ENCODE peak calls at places on chromosomes 4 and X, in seven cellular contexts. E is endothelial cell of umbilical vein, P is ovary, G is IMR-90, I is HepG2, J is transverse colon, L is heart left ventricle. C is an unnamed sample.

GRCh38 chr4:69522554-69522953 is 26.8 kb upstream of the UGT2B4 start:
- DNase-seq in E (no peak), P (no peak), G (no peak), I (no peak), J (no peak), L (no peak), C (no peak)

GRCh38 chr4:127134490-127134889 is 498.3 kb upstream of the INTU start:
- DNase-seq in E (no peak), P (no peak), G (no peak), I (no peak), J (no peak), L (no peak), C (no peak)

GRCh38 chr4:163523791-163524365 is 29.4 kb downstream of the TMA16 start:
- DNase-seq in E (no peak), P (no peak), G (no peak), I (no peak), J (no peak), L (no peak), C (no peak)

GRCh38 chr4:6267573-6267972 is 2.1 kb upstream of the WFS1 start:
- DNase-seq in E (no peak), P (no peak), G (no peak), I (peak; percentile 45), J (no peak), L (no peak), C (no peak)

GRCh38 chr4:143406523-143406922 is 69.8 kb downstream of the GAB1 start:
- DNase-seq in E (peak; percentile 94), P (peak; percentile 45), G (no peak), I (peak; percentile 4), J (peak; percentile 45), L (peak; percentile 58), C (no peak)

GRCh38 chr4:152700151-152700550 is 20.4 kb upstream of the TMEM154 start:
- DNase-seq in E (no peak), P (no peak), G (no peak), I (no peak), J (no peak), L (no peak), C (no peak)

GRCh38 chr4:176358083-176358469 is 38.3 kb downstream of the SPCS3 start:
- DNase-seq in E (no peak), P (no peak), G (no peak), I (no peak), J (no peak), L (no peak), C (no peak)

GRCh38 chrX:115367455-115367854 is 77.9 kb downstream of the LUZP4 start:
- DNase-seq in E (peak; percentile 83), P (no peak), G (peak; percentile 56), I (no peak), J (no peak), L (no peak), C (no peak)

GRCh38 chr4:19927381-19927780 is 324.3 kb upstream of the SLIT2 start:
- DNase-seq in E (no peak), P (no peak), G (peak; percentile 34), I (no peak), J (no peak), L (no peak), C (no peak)

GRCh38 chr4:124948976-124949597 is 236.6 kb upstream of the ANKRD50 start:
- DNase-seq in E (peak; percentile 80), P (no peak), G (peak; percentile 65), I (no peak), J (no peak), L (no peak), C (no peak)

GRCh38 chrX:111041018-111041462 is 55.0 kb upstream of the PAK3 start:
- DNase-seq in E (no peak), P (no peak), G (peak; percentile 90), I (peak; percentile 9), J (no peak), L (no peak), C (no peak)

GRCh38 chr4:173360587-173361221 is 10.1 kb upstream of the SAP30 start:
- DNase-seq in E (peak; percentile 12), P (no peak), G (peak; percentile 25), I (no peak), J (no peak), L (no peak), C (no peak)

GRCh38 chrX:68985135-68985725 is 156.4 kb downstream of the EFNB1 start:
- DNase-seq in E (no peak), P (no peak), G (no peak), I (no peak), J (no peak), L (no peak), C (no peak)

GRCh38 chr4:68218044-68218443 is 27.4 kb downstream of the TMPRSS11B start:
- DNase-seq in E (no peak), P (no peak), G (no peak), I (no peak), J (no peak), L (no peak), C (no peak)

DNA sequence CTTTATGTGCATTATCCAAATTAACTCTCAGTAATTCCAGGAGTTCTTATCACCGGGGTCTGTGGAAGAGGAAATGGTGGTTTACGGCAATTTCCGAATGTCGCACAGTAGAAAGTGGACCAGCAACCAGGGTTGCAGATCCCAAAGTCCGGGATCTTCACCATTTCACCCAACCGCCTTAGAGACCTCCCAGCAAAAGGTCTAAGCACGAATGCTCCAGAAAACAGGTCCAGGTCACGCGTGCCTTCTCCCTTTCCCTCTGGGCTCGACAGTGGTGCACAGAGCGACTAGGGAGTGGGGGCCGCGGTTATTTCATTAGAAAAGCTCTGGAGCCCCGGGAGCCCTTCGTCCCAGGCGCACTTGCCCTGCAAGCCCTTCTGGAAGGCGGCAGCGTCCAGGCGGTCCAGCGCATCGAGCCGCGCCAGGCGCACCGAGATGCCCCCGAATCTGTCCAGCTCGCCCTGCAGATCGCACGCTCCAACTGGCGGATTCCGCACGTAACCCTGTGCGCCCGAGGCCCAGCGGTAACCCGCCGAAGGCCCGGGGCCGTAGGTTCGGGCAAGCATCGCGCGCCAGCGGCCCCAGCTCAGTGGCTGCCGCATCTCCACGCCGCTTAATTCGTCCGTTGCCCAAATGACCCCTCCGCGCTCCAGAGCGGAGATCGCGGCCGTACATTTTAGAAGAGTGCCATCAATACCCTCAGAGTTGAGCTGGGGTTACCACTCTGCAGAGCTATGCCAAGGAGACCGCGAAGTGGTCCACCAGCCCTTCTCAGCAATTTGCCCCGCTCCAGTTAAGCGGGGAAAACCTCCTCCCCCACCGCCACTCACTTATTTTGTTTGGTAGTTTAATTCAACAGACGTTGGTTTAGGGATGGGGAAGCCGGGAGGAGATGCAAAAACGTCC is at the start of gene NUDT6:
- DNase-seq in E (peak; percentile 70), P (peak; percentile 49), G (peak; percentile 69), I (peak; percentile 51), J (peak; percentile 61), L (peak; percentile 70), C (no peak)
- TF ChIP-seq POLR2A in E (peak; percentile 76), P (no peak), G (no peak), I (peak; percentile 77), J (no peak), L (no peak), C (no peak)

GRCh38 chrX:40938418-40938817 is 146.8 kb upstream of the USP9X start:
- DNase-seq in E (no peak), P (no peak), G (peak; percentile 46), I (no peak), J (no peak), L (no peak), C (no peak)

GRCh38 chrX:40928076-40928475 is 157.2 kb upstream of the USP9X start:
- DNase-seq in E (no peak), P (no peak), G (no peak), I (no peak), J (no peak), L (no peak), C (no peak)

GRCh38 chrX:40936827-40937226 is 148.4 kb upstream of the USP9X start:
- DNase-seq in E (no peak), P (no peak), G (no peak), I (no peak), J (no peak), L (no peak), C (no peak)

GRCh38 chrX:40931921-40932320 is 153.3 kb upstream of the USP9X start:
- DNase-seq in E (no peak), P (no peak), G (no peak), I (no peak), J (no peak), L (no peak), C (no peak)

GRCh38 chrX:40933132-40934078 is 151.8 kb upstream of the USP9X start:
- DNase-seq in E (peak; percentile 82), P (no peak), G (peak; percentile 65), I (no peak), J (no peak), L (no peak), C (no peak)
- H3K4me3 ChIP-seq in E (no peak overlapping the region), P (peak overlapping the region; percentile 12), G (peak overlapping the region; percentile 35), I (no peak overlapping the region), J (no peak overlapping the region), L (no peak overlapping the region), C (peak overlapping the region; percentile 39)

DNA sequence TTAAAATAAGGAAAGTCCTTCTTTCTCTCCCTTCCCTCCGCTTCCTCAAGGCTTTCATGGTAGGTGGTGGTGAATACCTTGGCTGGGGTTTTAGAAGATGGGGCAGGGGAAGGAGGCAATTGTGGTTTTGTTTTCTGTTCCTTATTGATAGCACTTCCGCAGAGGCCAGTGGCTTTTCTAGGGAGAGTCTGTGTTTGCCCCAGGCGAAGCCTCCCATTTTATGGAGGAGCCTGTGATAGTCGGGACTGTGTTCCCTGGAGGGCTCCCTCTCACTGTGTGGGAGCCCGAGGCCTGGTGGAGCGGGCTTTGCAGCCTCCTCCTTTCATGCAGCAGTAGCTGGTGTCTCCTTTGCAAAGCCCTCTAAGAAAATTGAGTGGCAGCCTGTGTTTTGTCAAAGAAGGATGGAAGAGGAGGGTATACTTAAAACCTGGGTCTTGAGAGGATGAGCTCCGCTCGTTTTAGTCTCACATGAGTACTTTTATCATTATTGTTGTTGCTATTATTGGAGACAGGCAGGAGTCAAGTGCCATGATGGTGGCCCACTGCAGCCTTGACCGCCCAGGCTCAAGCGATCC is 29.8 kb upstream of the STOX2 start:
- DNase-seq in E (no peak), P (no peak), G (no peak), I (no peak), J (no peak), L (no peak), C (no peak)
- H3K27ac ChIP-seq in E (no peak overlapping the region), P (peak overlapping the region; percentile 77), G (no peak overlapping the region), I (no peak overlapping the region), J (peak overlapping the region; percentile 59), L (peak overlapping the region; percentile 85), C (no peak overlapping the region)

GRCh38 chr4:24912252-24913098 is at the start of gene CCDC149:
- DNase-seq in E (peak; percentile 43), P (peak; percentile 64), G (peak; percentile 57), I (peak; percentile 13), J (peak; percentile 78), L (peak; percentile 77), C (peak; percentile 64)
- TF ChIP-seq POLR2A in E (no peak), P (no peak), G (peak; percentile 58), I (no peak), J (peak; percentile 46), L (peak; percentile 32), C (peak; percentile 37)

GRCh38 chr4:80070880-80071620 is 2.0 kb downstream of the ANTXR2 start:
- DNase-seq in E (peak; percentile 13), P (no peak), G (peak; percentile 55), I (peak; percentile 34), J (no peak), L (no peak), C (no peak)
- H3K4me3 ChIP-seq in E (no peak overlapping the region), P (peak overlapping the region; percentile 93), G (peak overlapping the region; percentile 85), I (peak overlapping the region; percentile 85), J (peak overlapping the region; percentile 84), L (peak overlapping the region; percentile 68), C (peak overlapping the region; percentile 99)

DNA sequence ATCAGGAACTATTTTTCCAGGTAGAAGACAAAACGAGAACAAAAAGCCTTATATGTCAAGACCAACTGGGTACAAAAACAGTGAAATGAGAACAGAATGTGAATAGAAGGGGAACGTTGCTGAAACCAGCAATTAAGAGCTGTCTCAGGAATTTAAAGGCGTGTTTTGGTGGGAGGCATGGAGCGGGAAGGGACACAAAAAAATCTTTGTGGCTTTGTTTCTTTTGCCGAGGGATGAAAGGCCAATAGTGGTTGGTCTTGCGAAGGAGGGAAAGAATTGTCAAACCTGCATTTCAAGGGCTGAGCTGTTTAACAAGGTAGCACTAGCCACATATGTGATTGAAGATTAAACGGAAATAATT is 103.8 kb downstream of the USP46 start:
- DNase-seq in E (no peak), P (no peak), G (no peak), I (no peak), J (no peak), L (no peak), C (no peak)
- H3K27ac ChIP-seq in E (no peak overlapping the region), P (no peak overlapping the region), G (no peak overlapping the region), I (no peak overlapping the region), J (no peak overlapping the region), L (no peak overlapping the region), C (peak overlapping the region; percentile 59)

C was measured in breast epithelium.